ENCODE peak calls at places on chromosomes 13 and 19, in ten cellular contexts. X is cardiac fibroblast; F is cardiac muscle cell; A is heart right ventricle; Z is lower leg skin; E is lung; L is CD4-positive, CD25-positive, alpha-beta regulatory T cell; I is neuronal stem cell; P is left ventricle myocardium inferior; G is CD4-positive, alpha-beta memory T cell. B is an unnamed sample.

GRCh38 chr19:13163609-13164364 is 13.6 kb downstream of the IER2 start:
- DNase-seq in G (peak; percentile 61), P (peak; percentile 67), A (peak; percentile 76), L (peak; percentile 65), X (peak; percentile 95), Z (peak; percentile 94), E (peak; percentile 73), I (peak; percentile 70), F (peak; percentile 54), B (peak; percentile 91)

GRCh38 chr19:3955688-3956087 is 15.2 kb downstream of the DAPK3 start:
- DNase-seq in I (no peak), E (no peak), F (no peak), G (no peak), Z (no peak), P (no peak), L (no peak), A (no peak), X (no peak), B (no peak)

GRCh38 chr13:77316430-77316829 is 10.5 kb downstream of the MYCBP2 start:
- DNase-seq in X (no peak), A (no peak), E (no peak), F (no peak), I (no peak), P (no peak), Z (no peak), L (no peak), G (no peak), B (no peak)

GRCh38 chr19:18883530-18884304 is 12.2 kb downstream of the CERS1 start:
- DNase-seq in P (no peak), F (no peak), I (no peak), Z (no peak), G (peak; percentile 21), L (no peak), A (no peak), E (no peak), X (no peak), B (no peak)

GRCh38 chr19:29275266-29275665 is 62.3 kb upstream of the UQCRFS1 start:
- DNase-seq in I (no peak), L (no peak), F (no peak), Z (peak; percentile 39), E (no peak), X (no peak), P (no peak), A (no peak), G (no peak), B (no peak)

GRCh38 chr19:50024719-50025021 is 502 bp downstream of the VRK3 start:
- DNase-seq in A (no peak), G (no peak), L (no peak), P (no peak), Z (no peak), E (no peak), I (no peak), X (no peak), F (no peak), B (no peak)

GRCh38 chr13:70253834-70254233 is 145.6 kb upstream of the KLHL1 start:
- DNase-seq in X (peak; percentile 4), F (peak; percentile 61), G (no peak), Z (no peak), P (no peak), L (no peak), E (no peak), A (no peak), I (no peak), B (no peak)

GRCh38 chr13:105410602-105411001 is 1124.9 kb downstream of the EFNB2 start:
- DNase-seq in X (peak; percentile 48), Z (peak; percentile 85), G (peak; percentile 17), L (peak; percentile 3), A (peak; percentile 49), I (peak; percentile 26), F (peak; percentile 46), P (peak; percentile 47), E (peak; percentile 39), B (peak; percentile 52)

GRCh38 chr19:1408300-1409203 is 1.2 kb downstream of the DAZAP1 start:
- DNase-seq in F (peak; percentile 70), L (peak; percentile 82), X (peak; percentile 65), Z (no peak), P (peak; percentile 59), A (peak; percentile 44), I (peak; percentile 35), E (peak; percentile 62), G (peak; percentile 76), B (peak; percentile 64)

GRCh38 chr13:19184176-19184575 is 2.6 kb upstream of the TUBA3C start:
- DNase-seq in L (no peak), E (peak; percentile 26), F (no peak), A (no peak), G (no peak), P (no peak), Z (peak; percentile 14), I (no peak), X (no peak), B (no peak)

GRCh38 chr19:50703915-50704548 is 15.6 kb downstream of the SHANK1 start:
- DNase-seq in F (peak; percentile 55), P (no peak), E (no peak), I (no peak), X (no peak), A (no peak), L (no peak), G (no peak), Z (no peak), B (no peak)

GRCh38 chr13:74555291-74556001 is 421.2 kb upstream of the KLF12 start:
- DNase-seq in P (no peak), X (no peak), Z (no peak), G (no peak), L (no peak), A (no peak), I (no peak), F (no peak), E (no peak), B (peak; percentile 4)

GRCh38 chr13:74554581-74555290 is 420.5 kb upstream of the KLF12 start:
- DNase-seq in I (no peak), G (no peak), F (no peak), L (no peak), P (no peak), A (no peak), E (no peak), X (no peak), Z (no peak), B (no peak)

DNA sequence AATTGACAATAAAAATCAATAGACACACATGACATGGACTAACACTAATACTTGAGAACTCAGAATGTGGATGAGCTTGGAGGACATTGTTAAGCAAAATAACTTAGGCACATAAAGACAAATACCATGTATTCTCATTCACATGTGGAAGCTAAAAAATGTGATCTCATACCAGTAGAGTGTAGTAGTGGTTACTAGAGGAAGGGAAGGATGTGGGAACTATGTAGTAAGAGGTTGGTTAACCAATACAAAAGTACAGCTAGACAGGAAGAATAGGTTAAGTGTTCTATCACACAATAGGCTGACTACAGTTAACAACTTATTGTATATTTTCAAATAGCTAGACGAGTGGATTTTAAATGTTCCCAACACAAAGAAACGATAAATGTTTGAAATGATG is 415.8 kb upstream of the KLF12 start:
- DNase-seq in A (no peak), I (no peak), X (peak; percentile 1), F (no peak), L (peak; percentile 18), E (no peak), G (no peak), Z (no peak), P (no peak), B (peak; percentile 47)
- H3K4me3 ChIP-seq in A (no peak overlapping the region), I (no peak overlapping the region), X (no peak overlapping the region), F (no peak overlapping the region), L (no peak overlapping the region), E (no peak overlapping the region), G (no peak overlapping the region), Z (no peak overlapping the region), P (no peak overlapping the region), B (no peak overlapping the region)

DNA sequence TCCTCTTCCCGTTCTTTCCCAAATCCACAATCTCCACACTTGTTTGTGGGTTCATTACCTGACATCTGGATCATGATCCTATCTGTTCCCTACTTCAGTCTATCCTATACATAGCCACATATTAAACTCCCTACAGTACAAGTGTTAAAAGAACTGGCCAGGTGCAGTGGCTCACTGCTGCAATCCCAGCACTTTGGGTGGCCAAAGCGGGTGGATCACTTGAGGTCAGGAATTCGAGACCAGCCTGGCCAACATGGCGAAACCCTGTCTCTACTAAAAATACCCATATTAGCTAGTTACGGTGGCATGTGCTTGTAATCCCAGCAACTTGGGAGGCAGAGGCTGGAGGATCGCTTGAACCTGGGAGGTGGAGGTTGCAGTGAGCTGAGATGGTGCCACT is 88.3 kb downstream of the TM9SF2 start:
- DNase-seq in E (no peak), G (no peak), P (no peak), F (no peak), I (no peak), X (no peak), Z (peak; percentile 17), L (no peak), A (no peak), B (no peak)
- H3K4me3 ChIP-seq in E (no peak overlapping the region), G (no peak overlapping the region), P (no peak overlapping the region), F (no peak overlapping the region), I (no peak overlapping the region), X (no peak overlapping the region), Z (no peak overlapping the region), L (no peak overlapping the region), A (no peak overlapping the region), B (no peak overlapping the region)

GRCh38 chr19:58468216-58468839 is 1.4 kb downstream of the ZNF324 start:
- DNase-seq in Z (no peak), P (no peak), E (no peak), L (no peak), F (no peak), G (no peak), I (no peak), A (no peak), X (no peak), B (no peak)
- H3K4me3 ChIP-seq in Z (no peak overlapping the region), P (peak overlapping the region; percentile 92), E (peak overlapping the region; percentile 25), L (no peak overlapping the region), F (no peak overlapping the region), G (no peak overlapping the region), I (peak overlapping the region; percentile 38), A (no peak overlapping the region), X (no peak overlapping the region), B (peak overlapping the region; percentile 20)

GRCh38 chr19:47716270-47716937 is 3.2 kb downstream of the EHD2 start:
- DNase-seq in P (no peak), E (no peak), X (no peak), Z (no peak), A (no peak), L (no peak), F (no peak), I (no peak), G (no peak), B (no peak)

GRCh38 chr19:47719047-47719885 is 6.0 kb downstream of the EHD2 start:
- DNase-seq in G (no peak), A (peak; percentile 92), I (no peak), Z (peak; percentile 97), X (peak; percentile 98), E (peak; percentile 75), P (peak; percentile 91), F (peak; percentile 43), L (no peak), B (peak; percentile 100)

GRCh38 chr19:47713046-47714021 is at the start of gene EHD2:
- DNase-seq in I (no peak), X (peak; percentile 89), G (no peak), Z (peak; percentile 95), A (peak; percentile 76), E (peak; percentile 74), F (peak; percentile 36), P (peak; percentile 77), L (peak; percentile 13), B (peak; percentile 78)

GRCh38 chr19:47711652-47712239 is 1.5 kb upstream of the EHD2 start:
- DNase-seq in F (no peak), P (no peak), I (no peak), A (no peak), L (no peak), Z (no peak), G (no peak), X (no peak), E (no peak), B (no peak)

GRCh38 chr19:47714339-47714738 is 1.1 kb downstream of the EHD2 start:
- DNase-seq in E (no peak), L (no peak), Z (no peak), F (no peak), I (no peak), X (no peak), G (no peak), A (no peak), P (no peak), B (no peak)
- H3K4me3 ChIP-seq in E (peak overlapping the region; percentile 95), L (no peak overlapping the region), Z (no peak overlapping the region), F (no peak overlapping the region), I (no peak overlapping the region), X (peak overlapping the region; percentile 83), G (no peak overlapping the region), A (peak overlapping the region; percentile 75), P (peak overlapping the region; percentile 76), B (peak overlapping the region; percentile 96)